ENCODE peak calls at places on chromosomes 12 and 14, in five cellular contexts. Y is AG10803, P is nephron progenitor cell, K is cardiac fibroblast, Z is GM20000. V is an unnamed sample.

GRCh38 chr12:75666126-75666979 is 154.9 kb upstream of the KRR1 start:
- DNase-seq in K (peak), Y (peak), P (peak), Z (no peak), V (no peak)

GRCh38 chr14:94581127-94581999 is at the start of gene SERPINA5:
- DNase-seq in Y (peak), K (peak), P (peak), Z (no peak), V (no peak)

GRCh38 chr12:70487440-70487839 is 121.3 kb downstream of the KCNMB4 start:
- DNase-seq in K (no peak), P (no peak), Y (peak), Z (no peak), V (no peak)

GRCh38 chr12:45329702-45330101 is 113.8 kb downstream of the ANO6 start:
- DNase-seq in K (no peak), Y (no peak), Z (no peak), P (no peak), V (no peak)

GRCh38 chr14:55383039-55383438 is 28.6 kb downstream of the ATG14 start:
- DNase-seq in P (no peak), K (no peak), Y (no peak), Z (no peak), V (no peak)

GRCh38 chr12:67354322-67354721 is 85.2 kb downstream of the CAND1 start:
- DNase-seq in K (peak), Y (peak), P (no peak), Z (no peak), V (no peak)

GRCh38 chr12:26726956-26727355 is 106.0 kb downstream of the ITPR2 start:
- DNase-seq in Y (no peak), Z (no peak), K (peak), P (no peak), V (no peak)

GRCh38 chr12:27460471-27460978 is 14.0 kb downstream of the SMCO2 start:
- DNase-seq in Y (no peak), P (no peak), K (peak), Z (no peak), V (no peak)

GRCh38 chr12:116040412-116040811 is 237.1 kb downstream of the MED13L start:
- DNase-seq in Y (peak), Z (no peak), P (no peak), K (peak), V (no peak)

GRCh38 chr12:108125073-108125472 is 4.0 kb upstream of the WSCD2 start:
- DNase-seq in P (no peak), K (no peak), Z (no peak), Y (no peak), V (no peak)

GRCh38 chr14:58629273-58629672 is 8.5 kb upstream of the DACT1 start:
- DNase-seq in P (no peak), K (no peak), Y (no peak), Z (no peak), V (no peak)

GRCh38 chr14:96090441-96091148 is 51.4 kb downstream of the C14orf132 start:
- DNase-seq in P (peak), Z (no peak), Y (peak), K (peak), V (peak)

GRCh38 chr12:1811281-1811947 is 9.0 kb upstream of the LRTM2 start:
- DNase-seq in Y (no peak), K (peak), Z (no peak), P (no peak), V (no peak)

GRCh38 chr14:71381814-71382213 is 474.6 kb downstream of the PCNX1 start:
- DNase-seq in Y (no peak), P (no peak), Z (no peak), K (no peak), V (no peak)

GRCh38 chr14:68522510-68523325 is 270.1 kb downstream of the ZFP36L1 start:
- DNase-seq in K (peak), P (no peak), Y (peak), Z (no peak), V (no peak)

GRCh38 chr12:123750159-123750656 is 11.9 kb upstream of the DNAH10 start:
- DNase-seq in Z (no peak), Y (no peak), K (no peak), P (no peak), V (no peak)

GRCh38 chr14:49593016-49593415 is 5.7 kb upstream of the LRR1 start:
- DNase-seq in Z (no peak), K (peak), P (no peak), Y (no peak), V (no peak)

GRCh38 chr12:131092911-131093901 is 139.5 kb downstream of the ADGRD1 start:
- DNase-seq in Z (peak), K (no peak), Y (no peak), P (no peak), V (no peak)

GRCh38 chr14:102824832-102825231 is 47.6 kb downstream of the TRAF3 start:
- DNase-seq in P (no peak), Y (peak), Z (no peak), K (peak), V (no peak)

GRCh38 chr14:69712637-69713088 is 54.3 kb upstream of the SRSF5 start:
- DNase-seq in P (peak), Y (no peak), Z (no peak), K (no peak), V (no peak)

GRCh38 chr12:69284131-69284530 is 44.8 kb downstream of the CPSF6 start:
- DNase-seq in P (peak), Y (peak), K (peak), Z (peak), V (peak)

GRCh38 chr12:105843989-105844768 is 294.6 kb downstream of the NUAK1 start:
- DNase-seq in K (no peak), P (no peak), Z (no peak), Y (peak), V (peak)

GRCh38 chr12:87687362-87687761 is 341.8 kb downstream of the C12orf50 start:
- DNase-seq in Z (no peak), P (peak), Y (peak), K (peak), V (no peak)

GRCh38 chr14:63229330-63230059 is 25.3 kb downstream of the RHOJ start:
- DNase-seq in P (no peak), Z (no peak), K (no peak), Y (no peak), V (no peak)

GRCh38 chr12:43198608-43199007 is 353.4 kb downstream of the ADAMTS20 start:
- DNase-seq in K (no peak), Z (no peak), P (no peak), Y (no peak), V (no peak)

GRCh38 chr12:118063567-118064391 is 2.8 kb upstream of the WSB2 start:
- DNase-seq in P (no peak), K (peak), Y (peak), Z (no peak), V (no peak)

GRCh38 chr14:37406095-37406494 is 189.0 kb downstream of the FOXA1 start:
- DNase-seq in Y (no peak), Z (no peak), K (no peak), P (no peak), V (no peak)

GRCh38 chr12:46915082-46915481 is 89.3 kb upstream of the SLC38A4 start:
- DNase-seq in Y (peak), K (peak), Z (no peak), P (no peak), V (no peak)

GRCh38 chr14:90760055-90760444 is 56.2 kb downstream of the TTC7B start:
- DNase-seq in Y (no peak), Z (no peak), P (no peak), K (no peak), V (no peak)

GRCh38 chr12:10361622-10362021 is 28.2 kb downstream of the KLRK1 start:
- DNase-seq in K (peak), Y (peak), P (no peak), Z (no peak), V (no peak)

GRCh38 chr14:104428860-104429259 is 150.7 kb upstream of the C14orf180 start:
- DNase-seq in K (no peak), Z (no peak), P (no peak), Y (no peak), V (no peak)

GRCh38 chr14:100580316-100581227 is 6.6 kb downstream of the BEGAIN start:
- DNase-seq in Y (no peak), K (no peak), P (no peak), Z (no peak), V (peak)

GRCh38 chr12:16187684-16188083 is 89.8 kb downstream of the SLC15A5 start:
- DNase-seq in K (no peak), Y (no peak), P (no peak), Z (no peak), V (no peak)

GRCh38 chr14:64572721-64573508 is 23.2 kb downstream of the PPP1R36 start:
- DNase-seq in K (no peak), Z (no peak), Y (no peak), P (no peak), V (no peak)

GRCh38 chr14:102986810-102987579 is 64.5 kb downstream of the AMN start:
- DNase-seq in Z (no peak), Y (peak), P (no peak), K (peak), V (no peak)

GRCh38 chr12:65335021-65335714 is 56.7 kb downstream of the MSRB3 start:
- DNase-seq in Y (peak), Z (no peak), P (no peak), K (peak), V (no peak)

GRCh38 chr14:75401356-75401755 is 26.5 kb upstream of the JDP2 start:
- DNase-seq in P (no peak), Z (no peak), K (peak), Y (peak), V (no peak)

GRCh38 chr14:24181251-24182077 is 7.2 kb downstream of the IPO4 start:
- DNase-seq in Z (no peak), Y (no peak), K (no peak), P (no peak), V (no peak)

GRCh38 chr12:45464699-45465098 is 248.8 kb downstream of the ANO6 start:
- DNase-seq in Y (no peak), Z (no peak), K (no peak), P (no peak), V (no peak)

GRCh38 chr12:101740980-101741379 is 1.7 kb upstream of the SYCP3 start:
- DNase-seq in Z (no peak), K (no peak), P (no peak), Y (no peak), V (no peak)
- TF ChIP-seq CTCF in Z (no peak), K (no peak), P (no peak), Y (no peak), V (no peak)

GRCh38 chr12:129467289-129467688 is 436.5 kb downstream of the TMEM132D start:
- DNase-seq in K (no peak), P (no peak), Z (no peak), Y (no peak), V (no peak)

DNA sequence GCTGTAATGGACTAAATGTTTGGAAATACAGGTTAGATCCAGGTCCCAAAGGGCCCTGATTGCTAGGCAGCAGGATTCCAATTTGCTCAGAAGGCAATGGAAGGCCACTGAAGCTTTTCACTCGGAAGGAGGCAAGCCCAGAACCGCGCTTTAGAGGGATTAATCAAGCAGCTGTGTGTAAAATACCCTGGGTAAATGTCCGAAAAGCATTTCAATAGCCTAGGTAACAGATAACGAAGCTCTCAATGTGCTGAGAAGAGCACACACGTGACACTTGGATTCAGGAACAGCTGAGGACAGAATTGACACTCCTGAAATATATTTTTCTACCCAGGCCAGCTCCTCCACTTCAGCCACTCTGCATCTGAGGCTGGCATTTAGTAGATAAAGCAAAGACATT is 436.1 kb downstream of the TMEM132D start:
- DNase-seq in Z (no peak), K (no peak), P (no peak), Y (no peak), V (no peak)
- TF ChIP-seq CTCF in Z (no peak), K (no peak), P (no peak), Y (no peak), V (no peak)

DNA sequence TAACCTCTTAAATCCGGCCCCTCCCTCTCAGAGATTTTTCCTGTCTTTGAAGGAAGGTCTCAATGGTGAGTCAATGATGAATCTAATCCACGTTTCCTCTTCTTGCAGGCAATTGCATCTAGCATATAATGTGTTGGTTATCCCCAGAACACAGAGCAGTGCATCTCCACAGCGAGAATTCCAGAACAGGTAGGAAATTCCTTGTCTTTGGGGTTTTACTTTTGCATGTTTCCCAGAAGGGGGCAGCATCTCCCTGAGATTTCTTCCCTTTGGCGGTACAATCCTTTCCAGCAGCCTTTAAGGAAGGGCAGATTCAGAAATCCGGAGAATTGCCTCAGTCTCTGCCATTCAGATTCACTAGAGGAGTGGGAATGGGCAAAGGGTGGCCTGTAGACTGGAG is 128.0 kb downstream of the KCNA5 start:
- DNase-seq in K (peak), Z (no peak), P (peak), Y (peak), V (no peak)
- TF ChIP-seq CTCF in K (peak), Z (peak), P (peak), Y (peak), V (peak)

GRCh38 chr12:48291511-48291910 is 59.2 kb downstream of the ZNF641 start:
- DNase-seq in Y (no peak), K (no peak), P (no peak), Z (no peak), V (no peak)

GRCh38 chr12:48285751-48286650 is 64.7 kb downstream of the ZNF641 start:
- DNase-seq in P (no peak), Z (no peak), K (no peak), Y (no peak), V (no peak)

GRCh38 chr12:48288387-48289268 is 62.1 kb downstream of the ZNF641 start:
- DNase-seq in Y (no peak), Z (no peak), K (no peak), P (no peak), V (no peak)

GRCh38 chr12:48281811-48282210 is 68.9 kb downstream of the ZNF641 start:
- DNase-seq in Z (no peak), Y (no peak), P (no peak), K (no peak), V (no peak)

DNA sequence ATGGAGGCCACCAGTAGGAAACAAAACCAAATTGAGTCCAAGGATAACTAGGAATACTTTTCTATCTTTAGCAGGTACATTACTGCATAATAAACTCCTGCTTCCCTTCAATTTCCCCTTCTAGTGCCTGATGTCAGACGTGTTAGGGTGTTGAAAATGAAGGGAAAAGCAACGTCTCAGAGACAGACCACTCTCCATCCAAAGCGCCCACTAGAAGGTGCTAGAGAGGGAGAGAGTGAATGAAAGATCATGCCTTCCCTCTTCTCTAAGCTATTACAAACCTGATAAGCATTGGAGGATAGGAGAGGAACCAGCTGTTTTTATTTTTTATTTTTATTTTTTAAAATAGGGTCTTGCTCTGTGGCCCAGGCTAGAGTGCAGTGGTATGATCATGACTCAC is 64.1 kb downstream of the ZNF641 start:
- DNase-seq in P (no peak), Z (no peak), Y (no peak), K (peak), V (no peak)
- TF ChIP-seq CTCF in P (peak), Z (no peak), Y (peak), K (peak), V (no peak)

GRCh38 chr12:96829354-96829753 is 77.7 kb upstream of the NEDD1 start:
- DNase-seq in K (no peak), P (no peak), Z (no peak), Y (no peak), V (no peak)
- TF ChIP-seq CTCF in K (no peak), P (no peak), Z (no peak), Y (no peak), V (no peak)

GRCh38 chr12:6841139-6841515 is 402 bp downstream of the GNB3 start:
- DNase-seq in K (no peak), P (no peak), Y (no peak), Z (no peak), V (no peak)

GRCh38 chr12:6837370-6838060 is 3.2 kb upstream of the GNB3 start:
- DNase-seq in K (no peak), Y (no peak), Z (no peak), P (no peak), V (no peak)

GRCh38 chr12:6838854-6839253 is 1.9 kb upstream of the GNB3 start:
- DNase-seq in Z (no peak), K (no peak), P (no peak), Y (no peak), V (no peak)

GRCh38 chr12:6840428-6841138 is at the start of gene GNB3:
- DNase-seq in K (no peak), P (no peak), Y (no peak), Z (no peak), V (no peak)

GRCh38 chr12:6839482-6840201 is 1.1 kb upstream of the GNB3 start:
- DNase-seq in K (no peak), Y (no peak), P (no peak), Z (peak), V (no peak)
- TF ChIP-seq CTCF in K (no peak), Y (no peak), P (no peak), Z (no peak), V (no peak)

GRCh38 chr12:7155471-7156034 is 25.4 kb downstream of the CLSTN3 start:
- DNase-seq in K (no peak), Y (no peak), Z (no peak), P (no peak), V (no peak)
- TF ChIP-seq CTCF in K (no peak), Y (no peak), Z (no peak), P (no peak), V (no peak)

GRCh38 chr14:77068515-77069200 is 29.4 kb upstream of the CIPC start:
- DNase-seq in K (no peak), P (no peak), Z (no peak), Y (no peak), V (no peak)
- TF ChIP-seq CTCF in K (no peak), P (no peak), Z (no peak), Y (no peak), V (no peak)

GRCh38 chr12:57250956-57251355 is at the start of gene STAC3:
- DNase-seq in Y (no peak), Z (no peak), K (no peak), P (no peak), V (no peak)
- TF ChIP-seq CTCF in Y (no peak), Z (no peak), K (no peak), P (no peak), V (no peak)

DNA sequence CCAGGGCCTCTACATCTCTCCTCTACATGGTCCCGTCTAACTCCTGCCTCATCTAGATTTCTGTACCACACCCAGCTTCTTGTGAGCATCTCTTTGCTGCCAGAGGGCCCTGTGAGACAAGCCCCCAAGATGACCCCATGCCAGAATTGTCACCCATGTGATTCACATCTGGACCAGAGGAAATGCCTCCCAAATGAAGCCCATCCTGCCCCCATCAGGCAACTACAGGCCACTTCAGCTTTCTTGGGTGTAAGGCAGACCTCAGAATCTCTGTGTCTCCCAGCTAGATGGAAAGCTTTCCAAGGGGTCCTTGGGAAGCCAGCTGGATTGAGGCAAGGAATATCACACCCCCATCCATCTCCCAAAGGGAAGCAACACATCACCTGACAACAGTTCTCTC is 9.3 kb upstream of the OAS3 start:
- DNase-seq in P (no peak), Z (no peak), K (no peak), Y (no peak), V (no peak)
- TF ChIP-seq CTCF in P (no peak), Z (no peak), K (no peak), Y (no peak), V (no peak)